ENCODE peak calls at places on chromosome 17, in eight cellular contexts. One of them, this sample, is unnamed.
A peak's percentile ranks its signal among the peaks of the same experiment; 100 is the strongest.

GRCh38 chr17:39607851-39608130 is at the start of gene NEUROD2:
- DNase-seq in nephron progenitor cell: no peak
- DNase-seq in stimulated activated naive CD8-positive, alpha-beta T cell treated with anti-CD3 and anti-CD28 coated beads, Interleukin-15, amount 100 ng/mL, for 72 hours: peak; percentile 8
- DNase-seq in HT-29: no peak
- DNase-seq in MG63: no peak
- DNase-seq in Daoy: no peak
- DNase-seq in HT1080: no peak
- DNase-seq in left lobe of liver: no peak
- DNase-seq in this sample: no peak

GRCh38 chr17:8806206-8807069 is 7.3 kb upstream of the MFSD6L start:
- DNase-seq in nephron progenitor cell: no peak
- DNase-seq in stimulated activated naive CD8-positive, alpha-beta T cell treated with anti-CD3 and anti-CD28 coated beads, Interleukin-15, amount 100 ng/mL, for 72 hours: no peak
- DNase-seq in HT-29: no peak
- DNase-seq in MG63: no peak
- DNase-seq in Daoy: no peak
- DNase-seq in HT1080: no peak
- DNase-seq in left lobe of liver: no peak
- DNase-seq in this sample: no peak

GRCh38 chr17:309361-309888 is 43.2 kb downstream of the RPH3AL start:
- DNase-seq in nephron progenitor cell: peak; percentile 81
- DNase-seq in stimulated activated naive CD8-positive, alpha-beta T cell treated with anti-CD3 and anti-CD28 coated beads, Interleukin-15, amount 100 ng/mL, for 72 hours: peak; percentile 39
- DNase-seq in HT-29: no peak
- DNase-seq in MG63: peak; percentile 18
- DNase-seq in Daoy: peak; percentile 62
- DNase-seq in HT1080: peak; percentile 11
- DNase-seq in left lobe of liver: no peak
- DNase-seq in this sample: peak; percentile 85

GRCh38 chr17:28484296-28484695 is 10.9 kb downstream of the SLC13A2 start:
- DNase-seq in nephron progenitor cell: no peak
- DNase-seq in stimulated activated naive CD8-positive, alpha-beta T cell treated with anti-CD3 and anti-CD28 coated beads, Interleukin-15, amount 100 ng/mL, for 72 hours: no peak
- DNase-seq in HT-29: no peak
- DNase-seq in MG63: no peak
- DNase-seq in Daoy: no peak
- DNase-seq in HT1080: no peak
- DNase-seq in left lobe of liver: no peak
- DNase-seq in this sample: no peak

GRCh38 chr17:78925234-78925633 is at the start of gene TIMP2:
- DNase-seq in nephron progenitor cell: peak; percentile 89
- DNase-seq in stimulated activated naive CD8-positive, alpha-beta T cell treated with anti-CD3 and anti-CD28 coated beads, Interleukin-15, amount 100 ng/mL, for 72 hours: peak; percentile 66
- DNase-seq in HT-29: peak; percentile 64
- DNase-seq in MG63: peak; percentile 90
- DNase-seq in Daoy: peak; percentile 89
- DNase-seq in HT1080: peak; percentile 71
- DNase-seq in left lobe of liver: peak; percentile 79
- DNase-seq in this sample: peak; percentile 91

GRCh38 chr17:4658478-4659305 is 17.2 kb upstream of the ALOX15 start:
- DNase-seq in nephron progenitor cell: no peak
- DNase-seq in stimulated activated naive CD8-positive, alpha-beta T cell treated with anti-CD3 and anti-CD28 coated beads, Interleukin-15, amount 100 ng/mL, for 72 hours: peak; percentile 72
- DNase-seq in HT-29: no peak
- DNase-seq in MG63: peak; percentile 11
- DNase-seq in Daoy: peak; percentile 90
- DNase-seq in HT1080: peak; percentile 14
- DNase-seq in left lobe of liver: no peak
- DNase-seq in this sample: no peak

GRCh38 chr17:285751-286422 is 66.7 kb downstream of the RPH3AL start:
- DNase-seq in nephron progenitor cell: no peak
- DNase-seq in stimulated activated naive CD8-positive, alpha-beta T cell treated with anti-CD3 and anti-CD28 coated beads, Interleukin-15, amount 100 ng/mL, for 72 hours: no peak
- DNase-seq in HT-29: no peak
- DNase-seq in MG63: no peak
- DNase-seq in Daoy: no peak
- DNase-seq in HT1080: no peak
- DNase-seq in left lobe of liver: no peak
- DNase-seq in this sample: no peak

GRCh38 chr17:62995377-62995885 is 29.4 kb downstream of the TANC2 start:
- DNase-seq in nephron progenitor cell: peak; percentile 13
- DNase-seq in stimulated activated naive CD8-positive, alpha-beta T cell treated with anti-CD3 and anti-CD28 coated beads, Interleukin-15, amount 100 ng/mL, for 72 hours: peak; percentile 41
- DNase-seq in HT-29: peak; percentile 54
- DNase-seq in MG63: peak; percentile 35
- DNase-seq in Daoy: peak; percentile 35
- DNase-seq in HT1080: peak; percentile 23
- DNase-seq in left lobe of liver: no peak
- DNase-seq in this sample: peak; percentile 45

GRCh38 chr17:76532072-76532651 is 5.3 kb downstream of the CYGB start:
- DNase-seq in nephron progenitor cell: no peak
- DNase-seq in stimulated activated naive CD8-positive, alpha-beta T cell treated with anti-CD3 and anti-CD28 coated beads, Interleukin-15, amount 100 ng/mL, for 72 hours: no peak
- DNase-seq in HT-29: no peak
- DNase-seq in MG63: no peak
- DNase-seq in Daoy: no peak
- DNase-seq in HT1080: peak; percentile 38
- DNase-seq in left lobe of liver: no peak
- DNase-seq in this sample: no peak

GRCh38 chr17:76710863-76711611 is at the start of gene MXRA7:
- DNase-seq in nephron progenitor cell: peak; percentile 77
- DNase-seq in stimulated activated naive CD8-positive, alpha-beta T cell treated with anti-CD3 and anti-CD28 coated beads, Interleukin-15, amount 100 ng/mL, for 72 hours: peak; percentile 61
- DNase-seq in HT-29: peak; percentile 23
- DNase-seq in MG63: peak; percentile 80
- DNase-seq in Daoy: peak; percentile 90
- DNase-seq in HT1080: peak; percentile 43
- DNase-seq in left lobe of liver: no peak
- DNase-seq in this sample: peak; percentile 80

GRCh38 chr17:57549996-57550395 is 195.1 kb downstream of the CCDC182 start:
- DNase-seq in nephron progenitor cell: no peak
- DNase-seq in stimulated activated naive CD8-positive, alpha-beta T cell treated with anti-CD3 and anti-CD28 coated beads, Interleukin-15, amount 100 ng/mL, for 72 hours: no peak
- DNase-seq in HT-29: no peak
- DNase-seq in MG63: no peak
- DNase-seq in Daoy: no peak
- DNase-seq in HT1080: no peak
- DNase-seq in left lobe of liver: no peak
- DNase-seq in this sample: no peak

This sample was measured in glutamatergic neuron.